ENCODE peak calls at places on chromosomes 12 and 14, in five cellular contexts. U is NCI-H2171 treated with DMSO at 0.1 percent for 48 hours, P is GM23338, J is GM12891, Z is cortex of kidney. C is an unnamed sample.

GRCh38 chr12:118259079-118259478 is 113.6 kb downstream of the TAOK3 start:
- DNase-seq in U (no peak), P (no peak), J (no peak), Z (no peak), C (peak)

GRCh38 chr12:63826002-63826585 is 18.4 kb upstream of the SRGAP1 start:
- DNase-seq in U (peak), P (peak), J (no peak), Z (no peak), C (peak)

GRCh38 chr14:33229269-33229924 is 290.7 kb downstream of the NPAS3 start:
- DNase-seq in U (peak), P (no peak), J (no peak), Z (no peak), C (no peak)

GRCh38 chr12:46983959-46984833 is 95.2 kb upstream of the PCED1B start:
- DNase-seq in U (peak), P (peak), J (peak), Z (no peak), C (peak)

GRCh38 chr12:71685312-71685906 is 473 bp upstream of the TMEM19 start:
- DNase-seq in U (no peak), P (no peak), J (no peak), Z (no peak), C (no peak)

GRCh38 chr12:112677050-112677765 is 114.3 kb upstream of the RPH3A start:
- DNase-seq in U (no peak), P (no peak), J (no peak), Z (no peak), C (no peak)

GRCh38 chr12:75986001-75986739 is 45.4 kb downstream of the PHLDA1 start:
- DNase-seq in U (no peak), P (no peak), J (no peak), Z (no peak), C (no peak)

GRCh38 chr14:101836131-101836530 is 74.6 kb downstream of the PPP2R5C start:
- DNase-seq in U (no peak), P (no peak), J (no peak), Z (no peak), C (peak)

GRCh38 chr12:128288896-128289295 is 21.9 kb downstream of the TMEM132C start:
- DNase-seq in U (no peak), P (no peak), J (no peak), Z (no peak), C (no peak)

GRCh38 chr14:91872517-91873470 is 5.5 kb upstream of the TC2N start:
- DNase-seq in U (no peak), P (no peak), J (no peak), Z (no peak), C (peak)

GRCh38 chr14:58899317-58899713 is 261.6 kb downstream of the DACT1 start:
- DNase-seq in U (no peak), P (no peak), J (no peak), Z (no peak), C (peak)

GRCh38 chr12:47754881-47755280 is 3.8 kb downstream of the RAPGEF3 start:
- DNase-seq in U (no peak), P (no peak), J (no peak), Z (no peak), C (no peak)

GRCh38 chr12:99302874-99303273 is 344.7 kb upstream of the GARIN6 start:
- DNase-seq in U (no peak), P (no peak), J (no peak), Z (no peak), C (no peak)

GRCh38 chr14:47785041-47785440 is 109.6 kb upstream of the MDGA2 start:
- DNase-seq in U (no peak), P (no peak), J (no peak), Z (no peak), C (no peak)

GRCh38 chr12:49336645-49337584 is at the start of gene C1QL4:
- DNase-seq in U (peak), P (peak), J (peak), Z (no peak), C (peak)

GRCh38 chr14:90721619-90722305 is 94.5 kb downstream of the TTC7B start:
- DNase-seq in U (no peak), P (no peak), J (no peak), Z (no peak), C (peak)

GRCh38 chr12:11836282-11836963 is 186.9 kb downstream of the ETV6 start:
- DNase-seq in U (no peak), P (no peak), J (peak), Z (no peak), C (no peak)

GRCh38 chr14:19878029-19878642 is 3.2 kb downstream of the OR4K2 start:
- DNase-seq in U (peak), P (peak), J (no peak), Z (no peak), C (peak)

GRCh38 chr12:102562836-102563425 is 82.6 kb upstream of the IGF1 start:
- DNase-seq in U (no peak), P (peak), J (no peak), Z (no peak), C (no peak)

GRCh38 chr12:113591480-113591971 is 119.9 kb upstream of the LHX5 start:
- DNase-seq in U (peak), P (peak), J (peak), Z (no peak), C (no peak)

GRCh38 chr14:32134448-32135070 is 57.5 kb downstream of the ARHGAP5 start:
- DNase-seq in U (peak), P (no peak), J (no peak), Z (no peak), C (peak)

GRCh38 chr12:93514853-93515252 is 47.5 kb downstream of the MRPL42 start:
- DNase-seq in U (no peak), P (no peak), J (no peak), Z (no peak), C (peak)

C was measured in fibroblast of mammary gland.